ENCODE peak calls at places on chromosomes 3 and 15, in six cellular contexts. S, Z, C, H, G and I are unnamed samples. For H3K4me1 and H3K9me3, the result is how much of the 10 kb centered on the place peaks cover.

GRCh38 chr3:23002846-23003800 is 200.0 kb upstream of the UBE2E2 start:
- DNase-seq in G (no peak), H (peak), S (no peak), Z (no peak), C (peak), I (peak)

GRCh38 chr3:166211451-166211850 is 374.2 kb upstream of the BCHE start:
- DNase-seq in H (no peak), C (no peak), Z (no peak), G (no peak), S (no peak), I (peak)

GRCh38 chr3:85881833-85882393 is 923.1 kb downstream of the CADM2 start:
- DNase-seq in S (no peak), C (no peak), G (no peak), Z (no peak), H (no peak), I (no peak)

GRCh38 chr3:1613962-1614361 is 484.7 kb upstream of the CNTN4 start:
- DNase-seq in H (no peak), Z (no peak), G (no peak), C (no peak), S (no peak), I (no peak)

GRCh38 chr15:88810449-88810848 is 7.2 kb downstream of the ACAN start:
- DNase-seq in H (peak), Z (no peak), C (peak), S (no peak), G (no peak), I (no peak)

GRCh38 chr3:73024836-73025235 is 28.2 kb downstream of the PPP4R2 start:
- DNase-seq in G (no peak), Z (no peak), H (no peak), S (peak), C (no peak), I (no peak)

GRCh38 chr3:100448079-100448478 is 44.3 kb upstream of the TMEM45A start:
- DNase-seq in Z (no peak), S (no peak), H (no peak), C (no peak), G (no peak), I (no peak)

GRCh38 chr3:31185004-31185357 is 290.5 kb upstream of the GADL1 start:
- DNase-seq in S (no peak), H (peak), G (no peak), C (peak), Z (no peak), I (no peak)

GRCh38 chr15:80694624-80695098 is 449 bp upstream of the ABHD17C start:
- DNase-seq in H (peak), S (no peak), C (peak), G (peak), Z (peak), I (peak)

GRCh38 chr3:61875488-61875887 is 314.1 kb downstream of the PTPRG start:
- DNase-seq in C (no peak), Z (no peak), H (no peak), G (no peak), S (no peak), I (no peak)

GRCh38 chr3:61871646-61872045 is 310.3 kb downstream of the PTPRG start:
- DNase-seq in S (no peak), G (no peak), C (no peak), H (no peak), Z (no peak), I (no peak)

GRCh38 chr3:61875073-61875472 is 313.7 kb downstream of the PTPRG start:
- DNase-seq in S (no peak), G (no peak), C (peak), Z (no peak), H (peak), I (peak)

GRCh38 chr3:61869378-61869777 is 308.0 kb downstream of the PTPRG start:
- DNase-seq in Z (no peak), H (no peak), G (no peak), C (no peak), S (no peak), I (no peak)

DNA sequence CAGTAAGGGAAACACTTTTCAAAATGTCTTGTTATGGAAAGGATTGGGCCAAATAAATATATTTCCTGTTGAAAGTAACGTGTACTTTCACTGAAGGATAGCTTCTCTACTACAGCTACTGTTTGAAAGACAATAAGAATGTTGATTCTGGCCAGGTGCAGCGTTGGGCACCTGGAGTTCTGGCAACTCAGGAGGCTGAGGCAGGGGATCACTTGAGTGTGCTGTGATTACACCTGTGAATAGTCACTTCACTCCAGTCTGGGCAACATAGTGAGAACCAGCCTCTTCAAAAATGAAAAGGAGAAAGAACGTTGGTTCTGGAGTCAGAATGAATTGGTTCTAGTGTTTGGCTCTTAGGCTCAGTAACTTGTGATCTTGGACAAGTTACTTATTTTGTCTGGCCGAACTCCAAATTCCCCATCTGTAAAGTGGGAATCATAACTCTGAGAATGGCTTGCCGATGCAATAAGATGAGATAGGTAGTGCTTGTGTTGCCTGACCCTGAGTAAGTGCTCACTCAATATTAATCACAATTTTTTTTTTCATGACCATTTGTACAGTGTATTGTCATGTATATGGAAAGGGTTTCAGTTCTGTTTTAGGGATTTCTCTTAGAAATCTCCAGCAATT is 310.8 kb downstream of the PTPRG start:
- DNase-seq in H (peak), S (no peak), Z (no peak), C (peak), G (no peak), I (no peak)
- H3K4me1 ChIP-seq in H (under half), S (under half), Z (under half), C (under half), G (under half), I (under half)

GRCh38 chr15:17026633-17027032 is 3515.0 kb downstream of the GOLGA6L6 start:
- DNase-seq in S (no peak), Z (no peak), C (no peak), G (no peak), H (no peak), I (no peak)
- H3K9me3 ChIP-seq in S (under half), Z (under half), C (under half), G (under half), H (under half), I (under half)

GRCh38 chr15:92907229-92907628 is 7.1 kb downstream of the CHD2 start:
- DNase-seq in Z (no peak), C (no peak), G (no peak), S (no peak), H (peak), I (no peak)

GRCh38 chr15:92908369-92909057 is 8.4 kb downstream of the CHD2 start:
- DNase-seq in C (no peak), Z (no peak), H (no peak), S (no peak), G (no peak), I (no peak)

GRCh38 chr15:92907880-92908279 is 7.8 kb downstream of the CHD2 start:
- DNase-seq in Z (no peak), S (no peak), G (no peak), H (peak), C (peak), I (peak)

GRCh38 chr15:92909131-92909781 is 9.1 kb downstream of the CHD2 start:
- DNase-seq in H (peak), S (no peak), C (peak), G (no peak), Z (no peak), I (no peak)

DNA sequence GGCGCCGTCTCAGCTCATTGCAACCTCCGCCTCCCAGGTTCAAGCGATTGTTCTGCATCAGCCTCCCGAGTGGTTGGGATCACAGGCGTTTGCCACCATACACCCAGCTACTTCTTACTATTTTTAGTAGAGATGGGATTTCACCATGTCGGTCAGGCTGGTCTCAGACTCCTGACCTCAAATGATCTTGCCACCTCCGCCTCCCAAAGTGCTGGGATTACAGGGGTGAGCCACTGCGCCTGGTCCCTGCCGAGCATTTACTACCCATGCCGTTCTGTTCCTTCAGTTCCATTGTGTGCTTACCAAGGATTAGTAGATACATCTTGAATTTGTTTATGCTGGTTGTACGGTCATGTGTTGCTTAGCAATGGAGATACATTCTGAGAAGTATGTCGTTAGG is 10.3 kb downstream of the CHD2 start:
- DNase-seq in S (no peak), C (no peak), H (no peak), G (no peak), Z (no peak), I (no peak)
- H3K4me1 ChIP-seq in S (half or more), C (half or more), H (under half), G (half or more), Z (half or more), I (half or more)

GRCh38 chr3:76505202-76505875 is 534.6 kb upstream of the ROBO2 start:
- DNase-seq in H (peak), S (no peak), Z (no peak), C (no peak), G (no peak), I (no peak)

GRCh38 chr3:76500746-76501275 is 539.1 kb upstream of the ROBO2 start:
- DNase-seq in S (no peak), G (no peak), C (no peak), H (peak), Z (no peak), I (no peak)

GRCh38 chr3:76497636-76498035 is 542.3 kb upstream of the ROBO2 start:
- DNase-seq in G (no peak), Z (no peak), C (no peak), H (peak), S (peak), I (no peak)

GRCh38 chr3:76502076-76502475 is 537.8 kb upstream of the ROBO2 start:
- DNase-seq in S (no peak), G (no peak), Z (no peak), H (no peak), C (no peak), I (no peak)

DNA sequence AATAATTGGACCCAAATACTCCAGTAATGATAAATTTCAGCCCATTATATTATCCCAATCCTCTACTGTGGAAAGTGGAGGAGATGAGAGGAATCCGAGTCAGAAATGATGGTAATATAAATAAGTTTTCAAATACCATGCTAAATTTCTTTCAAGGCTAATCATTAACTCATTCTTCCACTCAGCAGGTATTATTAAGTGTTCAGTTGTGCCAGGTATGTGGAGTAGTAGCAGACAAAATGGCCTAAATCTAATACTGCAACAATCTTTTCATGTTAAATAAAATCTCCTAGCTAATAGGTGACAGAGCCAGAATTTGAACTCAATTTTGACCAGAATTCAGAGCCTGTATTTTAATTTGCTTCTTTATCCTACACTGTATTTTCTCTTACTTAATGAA is 538.6 kb upstream of the ROBO2 start:
- DNase-seq in G (no peak), H (no peak), Z (no peak), S (no peak), C (no peak), I (no peak)
- H3K9me3 ChIP-seq in G (under half), H (under half), Z (under half), S (under half), C (under half), I (under half)

GRCh38 chr3:48084170-48084569 is 68.0 kb upstream of the MAP4 start:
- DNase-seq in S (no peak), H (no peak), G (no peak), C (no peak), Z (no peak), I (no peak)
- H3K4me1 ChIP-seq in S (under half), H (under half), G (under half), C (under half), Z (under half), I (under half)

GRCh38 chr15:25242166-25242879 is 196.5 kb downstream of the UBE3A start:
- DNase-seq in S (no peak), Z (no peak), G (no peak), C (no peak), H (no peak), I (no peak)
- H3K9me3 ChIP-seq in S (under half), Z (under half), G (under half), C (under half), H (under half), I (under half)

DNA sequence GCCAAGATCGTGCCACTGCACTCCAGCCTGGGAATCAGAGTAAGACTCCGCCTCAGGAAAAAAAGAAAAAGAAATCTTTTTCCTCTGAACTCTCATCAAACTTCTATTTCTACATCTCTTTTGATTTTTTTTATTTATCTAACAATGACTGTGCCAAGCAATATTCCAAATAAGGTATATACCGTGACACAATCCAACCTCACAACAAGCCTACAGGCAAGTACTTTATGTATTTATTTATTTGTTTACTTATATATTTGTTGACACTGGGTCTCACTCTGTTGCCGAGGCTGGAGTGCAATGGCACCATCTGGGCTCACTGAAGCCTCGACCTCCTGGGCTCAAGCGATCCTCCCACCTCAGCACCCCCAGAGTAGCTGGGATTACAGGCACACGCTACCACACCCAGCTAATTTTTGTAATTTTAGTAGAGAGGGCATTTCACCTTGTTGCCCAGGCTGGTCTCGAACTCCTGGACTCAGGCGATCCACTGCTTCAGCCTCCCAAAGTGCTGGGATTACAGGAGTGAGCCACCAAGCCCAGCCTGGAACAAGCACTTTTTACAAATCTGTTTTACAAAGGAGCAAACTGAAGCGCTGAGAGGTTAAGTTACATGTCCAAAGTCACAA is 94.9 kb upstream of the CHD2 start:
- DNase-seq in S (no peak), Z (no peak), G (no peak), C (no peak), H (no peak), I (no peak)
- H3K4me1 ChIP-seq in S (under half), Z (under half), G (under half), C (under half), H (under half), I (under half)

GRCh38 chr15:25173241-25174028 is 218.6 kb downstream of the SNRPN start:
- DNase-seq in C (no peak), Z (no peak), S (no peak), H (no peak), G (no peak), I (no peak)
- H3K9me3 ChIP-seq in C (under half), Z (under half), S (half or more), H (under half), G (under half), I (under half)

DNA sequence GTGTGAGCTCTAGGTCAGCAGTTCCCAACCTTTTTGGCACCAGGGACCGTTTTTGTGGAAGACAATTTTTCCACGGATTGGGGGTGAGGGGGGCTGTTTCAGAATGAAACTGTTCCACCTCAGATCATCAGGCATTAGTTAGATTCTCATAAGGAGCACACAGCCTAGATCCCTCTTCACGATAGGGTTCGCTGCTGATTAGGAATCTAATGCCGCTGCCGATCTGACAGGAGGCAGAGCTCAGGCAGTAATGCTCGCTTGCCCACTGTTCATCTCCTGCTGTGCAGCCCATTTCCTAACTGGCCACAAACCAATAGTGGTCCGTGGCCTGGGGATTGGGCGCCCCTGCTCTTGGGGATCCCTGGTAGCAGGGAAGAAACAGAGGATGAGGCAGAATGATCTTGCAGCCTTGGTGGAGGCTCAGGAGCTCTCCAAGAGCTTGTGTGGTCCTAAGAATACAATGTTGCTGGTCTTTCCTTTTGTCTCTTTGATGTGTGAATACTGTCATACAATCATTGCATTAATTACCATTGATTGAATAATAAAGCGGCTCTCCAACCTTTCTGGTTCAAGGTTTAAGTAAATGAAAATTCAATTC is 183.2 kb downstream of the FNDC3B start:
- DNase-seq in C (no peak), H (no peak), S (no peak), Z (no peak), G (no peak), I (no peak)
- H3K4me1 ChIP-seq in C (under half), H (under half), S (under half), Z (under half), G (under half), I (under half)

DNA sequence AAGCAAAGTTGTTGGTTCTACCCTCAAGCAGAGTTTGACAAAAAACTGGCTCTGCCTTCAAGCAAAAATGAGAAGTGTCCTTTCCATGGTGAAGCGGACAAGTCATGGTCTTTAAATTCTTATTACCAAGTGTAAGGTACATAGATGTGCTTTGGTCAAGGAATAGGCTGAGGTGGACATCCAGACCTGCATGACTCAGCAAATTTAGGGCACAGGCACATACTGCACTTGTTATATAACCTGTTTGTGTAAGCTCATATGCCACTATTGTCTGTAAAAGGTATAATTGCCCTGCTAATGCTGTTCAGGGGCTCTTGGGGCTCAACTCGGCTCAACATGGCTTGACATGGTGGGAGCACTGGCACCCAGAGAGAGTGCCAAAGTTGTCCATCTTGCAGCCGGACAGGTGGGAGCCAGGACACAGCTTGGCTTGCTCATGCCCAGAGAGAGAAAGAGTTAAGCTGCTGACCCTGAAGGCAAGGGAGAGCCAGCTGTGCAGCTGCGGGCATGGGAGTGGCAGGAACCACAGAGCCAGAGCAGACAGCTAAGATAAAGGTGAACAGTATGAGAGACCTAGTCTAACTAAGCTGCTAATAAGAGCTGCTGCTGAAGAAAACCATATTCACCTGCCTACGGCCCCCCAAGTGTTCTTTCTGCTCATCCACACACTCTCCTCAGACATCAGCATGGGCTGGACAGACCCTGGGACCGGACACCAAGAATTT is 17.7 kb downstream of the MCCC1 start:
- DNase-seq in S (no peak), C (no peak), Z (no peak), H (no peak), G (no peak), I (no peak)
- H3K9me3 ChIP-seq in S (under half), C (under half), Z (under half), H (under half), G (under half), I (under half)